ENCODE peak calls at places on chromosomes 11 and 22, in eight cellular contexts. S, T, Y, L, W, B, K and D are unnamed samples.

GRCh38 chr11:16787035-16787744 is 48.7 kb downstream of the C11orf58 start:
- DNase-seq in S (peak), T (peak), Y (no peak), L (no peak), W (no peak), B (no peak), K (peak), D (no peak)

GRCh38 chr11:9790703-9791102 is 126.8 kb downstream of the SWAP70 start:
- DNase-seq in S (no peak), T (no peak), Y (no peak), L (no peak), W (no peak), B (no peak), K (no peak), D (no peak)

GRCh38 chr22:46918197-46918596 is 155.7 kb downstream of the TBC1D22A start:
- DNase-seq in S (no peak), T (no peak), Y (no peak), L (no peak), W (no peak), B (no peak), K (no peak), D (no peak)

GRCh38 chr22:47221840-47222615 is 459.6 kb downstream of the TBC1D22A start:
- DNase-seq in S (no peak), T (peak), Y (no peak), L (no peak), W (no peak), B (peak), K (no peak), D (no peak)

GRCh38 chr11:61545341-61545740 is 35.5 kb downstream of the SYT7 start:
- DNase-seq in S (no peak), T (no peak), Y (no peak), L (peak), W (no peak), B (no peak), K (no peak), D (no peak)

GRCh38 chr11:68997995-68998348 is 15.1 kb downstream of the MRGPRF start:
- DNase-seq in S (no peak), T (peak), Y (no peak), L (no peak), W (no peak), B (no peak), K (no peak), D (no peak)

GRCh38 chr11:66686100-66686785 is 8.6 kb upstream of the RBM4B start:
- DNase-seq in S (no peak), T (no peak), Y (no peak), L (no peak), W (no peak), B (no peak), K (no peak), D (no peak)

GRCh38 chr11:90639687-90640086 is 416.8 kb upstream of the CHORDC1 start:
- DNase-seq in S (no peak), T (no peak), Y (no peak), L (no peak), W (no peak), B (no peak), K (peak), D (no peak)

GRCh38 chr11:69484427-69485259 is 3.2 kb downstream of the LINC01488 start:
- DNase-seq in S (no peak), T (no peak), Y (no peak), L (no peak), W (no peak), B (no peak), K (no peak), D (no peak)

GRCh38 chr22:50281957-50282356 is 11.8 kb upstream of the MAPK11 start:
- DNase-seq in S (no peak), T (no peak), Y (peak), L (no peak), W (no peak), B (no peak), K (no peak), D (no peak)

GRCh38 chr11:57567210-57567511 is 311 bp downstream of the UBE2L6 start:
- DNase-seq in S (peak), T (peak), Y (no peak), L (no peak), W (no peak), B (peak), K (no peak), D (no peak)

GRCh38 chr22:50696799-50697561 is 24.4 kb downstream of the SHANK3 start:
- DNase-seq in S (no peak), T (peak), Y (no peak), L (no peak), W (no peak), B (no peak), K (peak), D (no peak)

GRCh38 chr11:721913-722811 is 16.1 kb downstream of the EPS8L2 start:
- DNase-seq in S (no peak), T (no peak), Y (no peak), L (no peak), W (no peak), B (peak), K (no peak), D (no peak)

GRCh38 chr22:44364750-44365118 is 52.0 kb upstream of the SHISAL1 start:
- DNase-seq in S (no peak), T (peak), Y (no peak), L (no peak), W (no peak), B (no peak), K (no peak), D (no peak)

GRCh38 chr11:326842-327580 is 6.4 kb upstream of the IFITM3 start:
- DNase-seq in S (peak), T (peak), Y (peak), L (no peak), W (peak), B (peak), K (peak), D (peak)

GRCh38 chr22:32850591-32851517 is 49.3 kb downstream of the TIMP3 start:
- DNase-seq in S (no peak), T (peak), Y (peak), L (no peak), W (no peak), B (no peak), K (peak), D (no peak)

GRCh38 chr11:31816467-31817053 is 5.4 kb upstream of the PAX6 start:
- DNase-seq in S (no peak), T (peak), Y (no peak), L (no peak), W (no peak), B (no peak), K (no peak), D (no peak)

GRCh38 chr11:56089697-56090096 is 3.4 kb upstream of the OR8I2 start:
- DNase-seq in S (no peak), T (no peak), Y (no peak), L (no peak), W (no peak), B (no peak), K (no peak), D (no peak)

GRCh38 chr11:105862736-105863367 is 159.2 kb downstream of the MSANTD4 start:
- DNase-seq in S (peak), T (no peak), Y (no peak), L (peak), W (no peak), B (no peak), K (peak), D (no peak)

GRCh38 chr11:18394300-18394927 is at the start of gene LDHA:
- DNase-seq in S (peak), T (peak), Y (peak), L (peak), W (peak), B (peak), K (peak), D (peak)

GRCh38 chr22:20638143-20638870 is 130.9 kb downstream of the MED15 start:
- DNase-seq in S (no peak), T (no peak), Y (peak), L (no peak), W (no peak), B (no peak), K (no peak), D (no peak)

GRCh38 chr11:77474509-77475070 is 696 bp upstream of the PAK1 start:
- DNase-seq in S (no peak), T (no peak), Y (no peak), L (no peak), W (no peak), B (no peak), K (no peak), D (no peak)

GRCh38 chr11:66891849-66892660 is 35.2 kb downstream of the LRFN4 start:
- DNase-seq in S (peak), T (no peak), Y (peak), L (peak), W (peak), B (no peak), K (peak), D (no peak)

GRCh38 chr11:130449246-130449990 is 973 bp downstream of the ADAMTS15 start:
- DNase-seq in S (no peak), T (no peak), Y (no peak), L (no peak), W (no peak), B (no peak), K (no peak), D (no peak)

GRCh38 chr22:35175392-35175791 is 81.9 kb upstream of the HMGXB4 start:
- DNase-seq in S (no peak), T (no peak), Y (no peak), L (no peak), W (no peak), B (no peak), K (no peak), D (no peak)

GRCh38 chr11:76215946-76216345 is 9.6 kb upstream of the WNT11 start:
- DNase-seq in S (peak), T (no peak), Y (no peak), L (no peak), W (no peak), B (no peak), K (no peak), D (no peak)

GRCh38 chr22:21766933-21767462 is 31.4 kb upstream of the YPEL1 start:
- DNase-seq in S (no peak), T (no peak), Y (peak), L (no peak), W (no peak), B (peak), K (no peak), D (no peak)

GRCh38 chr11:66287256-66288137 is 1.4 kb downstream of the YIF1A start:
- DNase-seq in S (no peak), T (no peak), Y (no peak), L (no peak), W (no peak), B (no peak), K (no peak), D (no peak)

GRCh38 chr11:93089474-93090102 is 108.2 kb downstream of the SLC36A4 start:
- DNase-seq in S (peak), T (no peak), Y (no peak), L (peak), W (no peak), B (no peak), K (peak), D (peak)

GRCh38 chr11:1773711-1774550 is 10.2 kb upstream of the CTSD start:
- DNase-seq in S (no peak), T (peak), Y (no peak), L (no peak), W (no peak), B (peak), K (no peak), D (no peak)

GRCh38 chr22:43228330-43228729 is 41.4 kb upstream of the TTLL12 start:
- DNase-seq in S (peak), T (no peak), Y (peak), L (peak), W (no peak), B (no peak), K (peak), D (peak)
- TF ChIP-seq CTCF in S (peak), T (no peak), Y (no peak), L (peak), W (peak), B (no peak), K (no peak), D (peak)

GRCh38 chr22:38735126-38735464 is 20.7 kb downstream of the SUN2 start:
- DNase-seq in S (no peak), T (no peak), Y (no peak), L (no peak), W (no peak), B (no peak), K (no peak), D (no peak)

GRCh38 chr22:38732251-38732815 is 23.5 kb downstream of the SUN2 start:
- DNase-seq in S (no peak), T (no peak), Y (peak), L (no peak), W (no peak), B (no peak), K (no peak), D (no peak)

GRCh38 chr22:38731703-38732161 is 24.1 kb downstream of the SUN2 start:
- DNase-seq in S (no peak), T (no peak), Y (no peak), L (no peak), W (no peak), B (no peak), K (no peak), D (no peak)

GRCh38 chr22:38734203-38735100 is 21.3 kb downstream of the SUN2 start:
- DNase-seq in S (no peak), T (no peak), Y (no peak), L (no peak), W (no peak), B (no peak), K (no peak), D (no peak)

GRCh38 chr22:38733329-38734202 is 22.2 kb downstream of the SUN2 start:
- DNase-seq in S (peak), T (peak), Y (peak), L (no peak), W (no peak), B (peak), K (peak), D (peak)
- TF ChIP-seq CTCF in S (peak), T (peak), Y (peak), L (peak), W (peak), B (peak), K (peak), D (peak)

GRCh38 chr11:122802876-122803275 is 35.4 kb upstream of the CRTAM start:
- DNase-seq in S (no peak), T (no peak), Y (no peak), L (no peak), W (no peak), B (no peak), K (no peak), D (no peak)
- TF ChIP-seq CTCF in S (no peak), T (no peak), Y (no peak), L (no peak), W (no peak), B (no peak), K (no peak), D (no peak)

DNA sequence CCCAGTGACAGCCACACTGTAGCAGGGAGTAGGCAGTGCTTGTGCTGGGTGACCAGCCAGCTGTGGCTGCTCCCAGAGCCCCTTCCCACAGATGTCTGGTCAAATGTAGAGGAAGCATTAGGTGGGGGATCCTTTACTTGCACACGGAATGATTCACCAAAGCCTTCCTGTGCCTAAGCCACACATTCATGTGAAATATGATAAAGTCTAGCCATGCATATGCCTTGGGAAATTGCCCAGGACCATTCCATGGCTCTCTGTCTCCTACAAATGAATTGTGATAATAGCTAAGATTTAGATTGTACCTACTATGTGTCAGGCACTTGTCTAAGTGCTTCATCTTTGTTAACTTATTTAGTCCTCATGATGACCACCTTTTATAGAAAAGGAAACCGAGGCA is 217.5 kb upstream of the E2F8 start:
- DNase-seq in S (no peak), T (no peak), Y (no peak), L (no peak), W (no peak), B (no peak), K (no peak), D (no peak)
- TF ChIP-seq CTCF in S (no peak), T (no peak), Y (no peak), L (no peak), W (no peak), B (no peak), K (no peak), D (no peak)

GRCh38 chr11:114059984-114060401 is 482 bp downstream of the ZBTB16 start:
- DNase-seq in S (no peak), T (peak), Y (peak), L (no peak), W (no peak), B (peak), K (peak), D (peak)
- TF ChIP-seq CTCF in S (no peak), T (peak), Y (no peak), L (no peak), W (no peak), B (no peak), K (no peak), D (no peak)